ENCODE peak calls at places on chromosomes 3 and 15, in ten cellular contexts. One of them, this sample, is unnamed.

GRCh38 chr15:27951191-27951890 is 147.8 kb downstream of the OCA2 start:
- DNase-seq in astrocyte: no peak
- DNase-seq in naive thymus-derived CD4-positive, alpha-beta T cell: no peak
- DNase-seq in substantia nigra: no peak
- DNase-seq in ovary: no peak
- DNase-seq in PC-3: no peak
- DNase-seq in endothelial cell of umbilical vein: no peak
- DNase-seq in HL-60: no peak
- DNase-seq in fibroblast of lung: no peak
- DNase-seq in mesenchymal stem cell: no peak
- DNase-seq in this sample: no peak

GRCh38 chr3:17158941-17159682 is 274.4 kb downstream of the PLCL2 start:
- DNase-seq in fibroblast of lung: peak; percentile 39
- DNase-seq in endothelial cell of umbilical vein: no peak
- DNase-seq in naive thymus-derived CD4-positive, alpha-beta T cell: no peak
- DNase-seq in ovary: no peak
- DNase-seq in mesenchymal stem cell: no peak
- DNase-seq in HL-60: no peak
- DNase-seq in substantia nigra: no peak
- DNase-seq in PC-3: peak; percentile 28
- DNase-seq in astrocyte: peak; percentile 21
- DNase-seq in this sample: peak; percentile 32

GRCh38 chr3:52479037-52479875 is 15.9 kb upstream of the STAB1 start:
- DNase-seq in fibroblast of lung: no peak
- DNase-seq in substantia nigra: no peak
- DNase-seq in mesenchymal stem cell: no peak
- DNase-seq in endothelial cell of umbilical vein: no peak
- DNase-seq in naive thymus-derived CD4-positive, alpha-beta T cell: no peak
- DNase-seq in HL-60: no peak
- DNase-seq in ovary: no peak
- DNase-seq in astrocyte: no peak
- DNase-seq in PC-3: no peak
- DNase-seq in this sample: no peak

GRCh38 chr3:53375019-53375418 is 27.7 kb upstream of the DCP1A start:
- DNase-seq in astrocyte: no peak
- DNase-seq in naive thymus-derived CD4-positive, alpha-beta T cell: peak; percentile 14
- DNase-seq in HL-60: peak; percentile 64
- DNase-seq in fibroblast of lung: peak; percentile 21
- DNase-seq in endothelial cell of umbilical vein: peak; percentile 55
- DNase-seq in substantia nigra: peak; percentile 29
- DNase-seq in mesenchymal stem cell: peak; percentile 49
- DNase-seq in ovary: peak; percentile 29
- DNase-seq in PC-3: peak; percentile 74
- DNase-seq in this sample: peak; percentile 5

GRCh38 chr15:70596354-70597055 is 166.9 kb downstream of the UACA start:
- DNase-seq in naive thymus-derived CD4-positive, alpha-beta T cell: no peak
- DNase-seq in ovary: no peak
- DNase-seq in PC-3: peak; percentile 91
- DNase-seq in endothelial cell of umbilical vein: peak; percentile 8
- DNase-seq in astrocyte: peak; percentile 95
- DNase-seq in HL-60: no peak
- DNase-seq in substantia nigra: no peak
- DNase-seq in mesenchymal stem cell: peak; percentile 88
- DNase-seq in fibroblast of lung: peak; percentile 96
- DNase-seq in this sample: peak; percentile 73

GRCh38 chr3:30934208-30934550 is 39.7 kb upstream of the GADL1 start:
- DNase-seq in ovary: peak; percentile 36
- DNase-seq in astrocyte: peak; percentile 37
- DNase-seq in endothelial cell of umbilical vein: peak; percentile 48
- DNase-seq in PC-3: peak; percentile 68
- DNase-seq in naive thymus-derived CD4-positive, alpha-beta T cell: no peak
- DNase-seq in fibroblast of lung: peak; percentile 48
- DNase-seq in HL-60: no peak
- DNase-seq in mesenchymal stem cell: peak; percentile 26
- DNase-seq in substantia nigra: no peak
- DNase-seq in this sample: peak; percentile 13

GRCh38 chr3:176631175-176631574 is 566.1 kb downstream of the TBL1XR1 start:
- DNase-seq in HL-60: no peak
- DNase-seq in substantia nigra: no peak
- DNase-seq in endothelial cell of umbilical vein: no peak
- DNase-seq in mesenchymal stem cell: no peak
- DNase-seq in naive thymus-derived CD4-positive, alpha-beta T cell: no peak
- DNase-seq in PC-3: no peak
- DNase-seq in astrocyte: no peak
- DNase-seq in fibroblast of lung: no peak
- DNase-seq in ovary: no peak
- DNase-seq in this sample: no peak

GRCh38 chr3:154244644-154245043 is 79.6 kb downstream of the DHX36 start:
- DNase-seq in HL-60: no peak
- DNase-seq in substantia nigra: no peak
- DNase-seq in astrocyte: peak; percentile 46
- DNase-seq in PC-3: peak; percentile 47
- DNase-seq in mesenchymal stem cell: no peak
- DNase-seq in naive thymus-derived CD4-positive, alpha-beta T cell: no peak
- DNase-seq in endothelial cell of umbilical vein: peak; percentile 56
- DNase-seq in ovary: no peak
- DNase-seq in fibroblast of lung: peak; percentile 64
- DNase-seq in this sample: peak; percentile 30

GRCh38 chr15:45589296-45589695 is 2.1 kb downstream of the BLOC1S6 start:
- DNase-seq in substantia nigra: no peak
- DNase-seq in PC-3: no peak
- DNase-seq in ovary: no peak
- DNase-seq in mesenchymal stem cell: no peak
- DNase-seq in naive thymus-derived CD4-positive, alpha-beta T cell: no peak
- DNase-seq in fibroblast of lung: peak; percentile 53
- DNase-seq in HL-60: no peak
- DNase-seq in astrocyte: no peak
- DNase-seq in endothelial cell of umbilical vein: no peak
- DNase-seq in this sample: no peak

GRCh38 chr15:45586990-45587860 is at the start of gene BLOC1S6:
- DNase-seq in endothelial cell of umbilical vein: peak; percentile 92
- DNase-seq in HL-60: peak; percentile 89
- DNase-seq in mesenchymal stem cell: peak; percentile 96
- DNase-seq in naive thymus-derived CD4-positive, alpha-beta T cell: peak; percentile 85
- DNase-seq in substantia nigra: peak; percentile 83
- DNase-seq in PC-3: peak; percentile 81
- DNase-seq in astrocyte: peak; percentile 90
- DNase-seq in ovary: peak; percentile 91
- DNase-seq in fibroblast of lung: peak; percentile 91
- DNase-seq in this sample: peak; percentile 88

GRCh38 chr15:45588199-45588910 is 1.2 kb downstream of the BLOC1S6 start:
- DNase-seq in naive thymus-derived CD4-positive, alpha-beta T cell: no peak
- DNase-seq in endothelial cell of umbilical vein: peak; percentile 43
- DNase-seq in substantia nigra: no peak
- DNase-seq in HL-60: no peak
- DNase-seq in ovary: no peak
- DNase-seq in PC-3: no peak
- DNase-seq in astrocyte: no peak
- DNase-seq in mesenchymal stem cell: peak; percentile 52
- DNase-seq in fibroblast of lung: peak; percentile 17
- DNase-seq in this sample: peak; percentile 69

GRCh38 chr15:45585069-45585468 is 2.1 kb upstream of the BLOC1S6 start:
- DNase-seq in endothelial cell of umbilical vein: no peak
- DNase-seq in substantia nigra: no peak
- DNase-seq in ovary: no peak
- DNase-seq in PC-3: no peak
- DNase-seq in mesenchymal stem cell: no peak
- DNase-seq in astrocyte: no peak
- DNase-seq in naive thymus-derived CD4-positive, alpha-beta T cell: no peak
- DNase-seq in fibroblast of lung: no peak
- DNase-seq in HL-60: no peak
- DNase-seq in this sample: no peak

DNA sequence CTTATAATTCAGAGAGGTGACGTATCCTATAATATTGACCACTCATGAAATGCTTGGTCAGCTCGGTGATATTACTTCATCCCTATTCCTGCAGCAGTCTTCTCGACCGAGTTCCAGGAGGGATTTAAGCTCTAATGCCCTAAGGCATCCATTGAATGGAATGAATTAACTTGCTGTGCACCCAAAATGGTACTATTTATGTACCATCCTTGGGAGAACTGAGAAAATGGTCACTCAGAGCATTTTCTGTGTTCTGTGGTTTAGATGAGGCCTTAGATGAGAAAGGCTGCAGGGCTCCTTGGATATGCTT is 637 bp downstream of the BLOC1S6 start:
- DNase-seq in mesenchymal stem cell: no peak
- DNase-seq in PC-3: no peak
- DNase-seq in substantia nigra: no peak
- DNase-seq in ovary: no peak
- DNase-seq in HL-60: no peak
- DNase-seq in endothelial cell of umbilical vein: no peak
- DNase-seq in astrocyte: no peak
- DNase-seq in fibroblast of lung: no peak
- DNase-seq in naive thymus-derived CD4-positive, alpha-beta T cell: no peak
- DNase-seq in this sample: no peak
- H3K27ac ChIP-seq in mesenchymal stem cell: peak overlapping the region; percentile 89
- H3K27ac ChIP-seq in PC-3: peak overlapping the region; percentile 93
- H3K27ac ChIP-seq in substantia nigra: peak overlapping the region; percentile 99
- H3K27ac ChIP-seq in ovary: peak overlapping the region; percentile 98
- H3K27ac ChIP-seq in HL-60: peak overlapping the region; percentile 97
- H3K27ac ChIP-seq in endothelial cell of umbilical vein: peak overlapping the region; percentile 83
- H3K27ac ChIP-seq in astrocyte: peak overlapping the region; percentile 97
- H3K27ac ChIP-seq in fibroblast of lung: peak overlapping the region; percentile 92
- H3K27ac ChIP-seq in naive thymus-derived CD4-positive, alpha-beta T cell: peak overlapping the region; percentile 97
- H3K27ac ChIP-seq in this sample: peak overlapping the region; percentile 100

GRCh38 chr3:197600796-197601565 is 45.2 kb upstream of the BDH1 start:
- DNase-seq in fibroblast of lung: peak; percentile 76
- DNase-seq in mesenchymal stem cell: peak; percentile 28
- DNase-seq in substantia nigra: no peak
- DNase-seq in PC-3: no peak
- DNase-seq in astrocyte: peak; percentile 70
- DNase-seq in endothelial cell of umbilical vein: no peak
- DNase-seq in HL-60: no peak
- DNase-seq in naive thymus-derived CD4-positive, alpha-beta T cell: no peak
- DNase-seq in ovary: peak; percentile 23
- DNase-seq in this sample: no peak

GRCh38 chr3:197599089-197599765 is 43.5 kb upstream of the BDH1 start:
- DNase-seq in ovary: peak; percentile 77
- DNase-seq in mesenchymal stem cell: peak; percentile 79
- DNase-seq in HL-60: peak; percentile 69
- DNase-seq in naive thymus-derived CD4-positive, alpha-beta T cell: peak; percentile 74
- DNase-seq in astrocyte: peak; percentile 57
- DNase-seq in fibroblast of lung: peak; percentile 71
- DNase-seq in PC-3: peak; percentile 90
- DNase-seq in substantia nigra: no peak
- DNase-seq in endothelial cell of umbilical vein: peak; percentile 80
- DNase-seq in this sample: peak; percentile 53

GRCh38 chr3:197598404-197598980 is 42.7 kb upstream of the BDH1 start:
- DNase-seq in HL-60: no peak
- DNase-seq in naive thymus-derived CD4-positive, alpha-beta T cell: no peak
- DNase-seq in ovary: no peak
- DNase-seq in PC-3: no peak
- DNase-seq in astrocyte: no peak
- DNase-seq in fibroblast of lung: no peak
- DNase-seq in mesenchymal stem cell: no peak
- DNase-seq in endothelial cell of umbilical vein: no peak
- DNase-seq in substantia nigra: no peak
- DNase-seq in this sample: no peak

GRCh38 chr3:197606468-197606867 is 50.7 kb upstream of the BDH1 start:
- DNase-seq in fibroblast of lung: no peak
- DNase-seq in endothelial cell of umbilical vein: no peak
- DNase-seq in astrocyte: no peak
- DNase-seq in substantia nigra: no peak
- DNase-seq in naive thymus-derived CD4-positive, alpha-beta T cell: no peak
- DNase-seq in PC-3: no peak
- DNase-seq in mesenchymal stem cell: no peak
- DNase-seq in ovary: no peak
- DNase-seq in HL-60: no peak
- DNase-seq in this sample: no peak

GRCh38 chr3:197603317-197603933 is 47.7 kb upstream of the BDH1 start:
- DNase-seq in substantia nigra: no peak
- DNase-seq in PC-3: no peak
- DNase-seq in endothelial cell of umbilical vein: no peak
- DNase-seq in naive thymus-derived CD4-positive, alpha-beta T cell: no peak
- DNase-seq in mesenchymal stem cell: no peak
- DNase-seq in astrocyte: no peak
- DNase-seq in fibroblast of lung: no peak
- DNase-seq in ovary: no peak
- DNase-seq in HL-60: no peak
- DNase-seq in this sample: no peak
- H3K27ac ChIP-seq in substantia nigra: no peak overlapping the region
- H3K27ac ChIP-seq in PC-3: no peak overlapping the region
- H3K27ac ChIP-seq in endothelial cell of umbilical vein: no peak overlapping the region
- H3K27ac ChIP-seq in naive thymus-derived CD4-positive, alpha-beta T cell: no peak overlapping the region
- H3K27ac ChIP-seq in mesenchymal stem cell: no peak overlapping the region
- H3K27ac ChIP-seq in astrocyte: no peak overlapping the region
- H3K27ac ChIP-seq in fibroblast of lung: no peak overlapping the region
- H3K27ac ChIP-seq in ovary: no peak overlapping the region
- H3K27ac ChIP-seq in HL-60: no peak overlapping the region
- H3K27ac ChIP-seq in this sample: no peak overlapping the region

DNA sequence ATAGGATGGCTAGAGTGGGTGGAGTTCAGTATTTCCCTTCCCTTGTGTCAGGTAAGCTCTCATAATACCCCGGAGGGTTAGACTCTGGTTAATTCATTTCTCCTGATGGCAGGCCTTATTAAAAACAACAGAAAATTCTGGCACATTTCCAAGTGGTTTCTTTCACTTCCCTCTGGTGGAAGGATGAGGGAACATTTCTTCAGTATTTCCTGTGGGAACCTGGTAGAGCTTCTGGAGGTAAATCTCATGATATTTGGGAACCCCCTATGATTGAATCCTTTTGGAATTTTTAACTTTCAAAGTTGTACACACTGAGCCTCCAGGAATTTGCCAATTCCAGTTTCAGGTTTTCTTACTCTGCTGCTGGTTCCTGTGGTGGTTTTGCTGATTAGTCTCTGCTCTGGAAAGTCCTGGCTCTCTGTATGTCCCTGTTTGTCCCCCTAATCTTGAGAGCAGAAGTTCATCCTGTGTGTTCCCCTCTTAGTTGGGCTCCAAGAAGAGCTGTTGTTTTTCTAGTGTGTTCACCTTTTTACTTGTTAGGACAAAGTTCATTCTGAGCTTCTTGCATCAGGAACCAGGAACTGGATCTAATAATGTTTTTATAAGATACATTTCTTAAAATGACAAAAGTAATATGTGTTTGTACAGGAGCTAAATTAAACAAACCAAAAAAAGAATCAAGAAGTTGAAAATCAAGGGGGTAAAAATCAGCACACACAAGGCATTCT is 12.1 kb downstream of the CHRNA7 start:
- DNase-seq in ovary: no peak
- DNase-seq in naive thymus-derived CD4-positive, alpha-beta T cell: no peak
- DNase-seq in endothelial cell of umbilical vein: no peak
- DNase-seq in astrocyte: no peak
- DNase-seq in HL-60: no peak
- DNase-seq in fibroblast of lung: no peak
- DNase-seq in substantia nigra: no peak
- DNase-seq in PC-3: peak; percentile 27
- DNase-seq in mesenchymal stem cell: no peak
- DNase-seq in this sample: peak; percentile 70
- H3K27ac ChIP-seq in ovary: no peak overlapping the region
- H3K27ac ChIP-seq in naive thymus-derived CD4-positive, alpha-beta T cell: no peak overlapping the region
- H3K27ac ChIP-seq in endothelial cell of umbilical vein: no peak overlapping the region
- H3K27ac ChIP-seq in astrocyte: no peak overlapping the region
- H3K27ac ChIP-seq in HL-60: no peak overlapping the region
- H3K27ac ChIP-seq in fibroblast of lung: no peak overlapping the region
- H3K27ac ChIP-seq in substantia nigra: no peak overlapping the region
- H3K27ac ChIP-seq in PC-3: no peak overlapping the region
- H3K27ac ChIP-seq in mesenchymal stem cell: no peak overlapping the region
- H3K27ac ChIP-seq in this sample: peak overlapping the region; percentile 69

GRCh38 chr3:111863942-111864341 is 4.9 kb downstream of the PHLDB2 start:
- DNase-seq in fibroblast of lung: peak; percentile 68
- DNase-seq in naive thymus-derived CD4-positive, alpha-beta T cell: no peak
- DNase-seq in ovary: no peak
- DNase-seq in PC-3: no peak
- DNase-seq in endothelial cell of umbilical vein: peak; percentile 48
- DNase-seq in mesenchymal stem cell: no peak
- DNase-seq in astrocyte: peak; percentile 65
- DNase-seq in substantia nigra: no peak
- DNase-seq in HL-60: no peak
- DNase-seq in this sample: no peak

GRCh38 chr3:111862415-111862814 is 3.4 kb downstream of the PHLDB2 start:
- DNase-seq in astrocyte: no peak
- DNase-seq in naive thymus-derived CD4-positive, alpha-beta T cell: no peak
- DNase-seq in HL-60: no peak
- DNase-seq in fibroblast of lung: no peak
- DNase-seq in mesenchymal stem cell: no peak
- DNase-seq in ovary: no peak
- DNase-seq in PC-3: no peak
- DNase-seq in substantia nigra: no peak
- DNase-seq in endothelial cell of umbilical vein: no peak
- DNase-seq in this sample: no peak

GRCh38 chr3:111864821-111865656 is 6.0 kb downstream of the PHLDB2 start:
- DNase-seq in HL-60: no peak
- DNase-seq in astrocyte: peak; percentile 99
- DNase-seq in naive thymus-derived CD4-positive, alpha-beta T cell: no peak
- DNase-seq in PC-3: no peak
- DNase-seq in endothelial cell of umbilical vein: peak; percentile 90
- DNase-seq in ovary: peak; percentile 21
- DNase-seq in substantia nigra: no peak
- DNase-seq in mesenchymal stem cell: peak; percentile 88
- DNase-seq in fibroblast of lung: peak; percentile 99
- DNase-seq in this sample: peak; percentile 32

GRCh38 chr3:111861396-111861795 is 2.3 kb downstream of the PHLDB2 start:
- DNase-seq in fibroblast of lung: peak; percentile 47
- DNase-seq in mesenchymal stem cell: peak; percentile 47
- DNase-seq in ovary: no peak
- DNase-seq in naive thymus-derived CD4-positive, alpha-beta T cell: no peak
- DNase-seq in endothelial cell of umbilical vein: peak; percentile 50
- DNase-seq in PC-3: no peak
- DNase-seq in HL-60: no peak
- DNase-seq in astrocyte: no peak
- DNase-seq in substantia nigra: no peak
- DNase-seq in this sample: peak; percentile 46

DNA sequence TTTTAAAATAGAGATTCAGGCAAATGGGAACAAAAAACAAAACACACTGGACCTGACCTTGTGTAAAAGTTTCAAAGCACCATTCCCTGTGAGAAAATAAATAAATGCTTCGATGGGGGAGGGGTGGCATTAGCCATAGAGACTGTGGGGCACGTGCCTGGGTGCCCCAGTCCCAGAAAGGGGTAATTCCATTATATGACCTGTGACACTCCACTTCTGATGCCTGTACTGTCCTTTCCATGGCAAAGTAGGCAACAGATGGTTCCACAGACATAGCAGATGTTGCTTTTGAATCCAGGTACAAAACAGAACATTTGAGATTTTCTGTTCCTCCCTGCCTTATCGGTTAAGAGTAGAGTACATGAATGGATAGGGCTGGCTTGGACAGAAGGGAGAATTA is 3.9 kb downstream of the PHLDB2 start:
- DNase-seq in naive thymus-derived CD4-positive, alpha-beta T cell: no peak
- DNase-seq in astrocyte: no peak
- DNase-seq in HL-60: no peak
- DNase-seq in endothelial cell of umbilical vein: no peak
- DNase-seq in mesenchymal stem cell: no peak
- DNase-seq in fibroblast of lung: no peak
- DNase-seq in substantia nigra: no peak
- DNase-seq in ovary: no peak
- DNase-seq in PC-3: no peak
- DNase-seq in this sample: peak; percentile 37
- H3K27ac ChIP-seq in naive thymus-derived CD4-positive, alpha-beta T cell: no peak overlapping the region
- H3K27ac ChIP-seq in astrocyte: peak overlapping the region; percentile 99
- H3K27ac ChIP-seq in HL-60: no peak overlapping the region
- H3K27ac ChIP-seq in endothelial cell of umbilical vein: peak overlapping the region; percentile 96
- H3K27ac ChIP-seq in mesenchymal stem cell: no peak overlapping the region
- H3K27ac ChIP-seq in fibroblast of lung: no peak overlapping the region
- H3K27ac ChIP-seq in substantia nigra: no peak overlapping the region
- H3K27ac ChIP-seq in ovary: no peak overlapping the region
- H3K27ac ChIP-seq in PC-3: no peak overlapping the region
- H3K27ac ChIP-seq in this sample: no peak overlapping the region